ENCODE peak calls at places on chromosomes 3 and 15, in six cellular contexts. One of them, this sample, is unnamed.

GRCh38 chr3:88991496-88991895 is 115.9 kb upstream of the EPHA3 start:
- DNase-seq in cardiac fibroblast: no peak
- DNase-seq in esophagus squamous epithelium: no peak
- DNase-seq in uterus: no peak
- DNase-seq in stimulated activated CD4-positive, alpha-beta T cell treated with anti-CD3 and anti-CD28 coated beads, Interleukin-2, amount 100 ng/mL, for 24 hours: no peak
- DNase-seq in memory B cell: no peak
- DNase-seq in this sample: no peak

GRCh38 chr3:71189480-71189879 is 394.0 kb downstream of the FOXP1 start:
- DNase-seq in stimulated activated CD4-positive, alpha-beta T cell treated with anti-CD3 and anti-CD28 coated beads, Interleukin-2, amount 100 ng/mL, for 24 hours: no peak
- DNase-seq in memory B cell: no peak
- DNase-seq in uterus: no peak
- DNase-seq in cardiac fibroblast: no peak
- DNase-seq in esophagus squamous epithelium: no peak
- DNase-seq in this sample: no peak

GRCh38 chr15:22950211-22950990 is 29.8 kb downstream of the CYFIP1 start:
- DNase-seq in uterus: no peak
- DNase-seq in stimulated activated CD4-positive, alpha-beta T cell treated with anti-CD3 and anti-CD28 coated beads, Interleukin-2, amount 100 ng/mL, for 24 hours: no peak
- DNase-seq in memory B cell: no peak
- DNase-seq in cardiac fibroblast: no peak
- DNase-seq in esophagus squamous epithelium: no peak
- DNase-seq in this sample: no peak

GRCh38 chr3:32460031-32460749 is 42.5 kb downstream of the CMTM6 start:
- DNase-seq in memory B cell: peak
- DNase-seq in esophagus squamous epithelium: no peak
- DNase-seq in cardiac fibroblast: peak
- DNase-seq in uterus: no peak
- DNase-seq in stimulated activated CD4-positive, alpha-beta T cell treated with anti-CD3 and anti-CD28 coated beads, Interleukin-2, amount 100 ng/mL, for 24 hours: peak
- DNase-seq in this sample: no peak

GRCh38 chr15:51649659-51650521 is 27.3 kb upstream of the DMXL2 start:
- DNase-seq in memory B cell: peak
- DNase-seq in esophagus squamous epithelium: no peak
- DNase-seq in cardiac fibroblast: peak
- DNase-seq in uterus: peak
- DNase-seq in stimulated activated CD4-positive, alpha-beta T cell treated with anti-CD3 and anti-CD28 coated beads, Interleukin-2, amount 100 ng/mL, for 24 hours: no peak
- DNase-seq in this sample: no peak

GRCh38 chr3:136109499-136109898 is 86.6 kb downstream of the MSL2 start:
- DNase-seq in memory B cell: no peak
- DNase-seq in uterus: no peak
- DNase-seq in esophagus squamous epithelium: no peak
- DNase-seq in cardiac fibroblast: no peak
- DNase-seq in stimulated activated CD4-positive, alpha-beta T cell treated with anti-CD3 and anti-CD28 coated beads, Interleukin-2, amount 100 ng/mL, for 24 hours: no peak
- DNase-seq in this sample: no peak

GRCh38 chr3:126056681-126057546 is 27.0 kb downstream of the SLC41A3 start:
- DNase-seq in stimulated activated CD4-positive, alpha-beta T cell treated with anti-CD3 and anti-CD28 coated beads, Interleukin-2, amount 100 ng/mL, for 24 hours: no peak
- DNase-seq in cardiac fibroblast: peak
- DNase-seq in esophagus squamous epithelium: no peak
- DNase-seq in memory B cell: no peak
- DNase-seq in uterus: no peak
- DNase-seq in this sample: no peak

GRCh38 chr3:39271363-39271762 is 8.5 kb downstream of the CX3CR1 start:
- DNase-seq in memory B cell: no peak
- DNase-seq in uterus: no peak
- DNase-seq in stimulated activated CD4-positive, alpha-beta T cell treated with anti-CD3 and anti-CD28 coated beads, Interleukin-2, amount 100 ng/mL, for 24 hours: no peak
- DNase-seq in esophagus squamous epithelium: no peak
- DNase-seq in cardiac fibroblast: no peak
- DNase-seq in this sample: no peak

GRCh38 chr15:57090460-57090859 is 172.0 kb downstream of the TCF12 start:
- DNase-seq in memory B cell: no peak
- DNase-seq in esophagus squamous epithelium: no peak
- DNase-seq in uterus: no peak
- DNase-seq in stimulated activated CD4-positive, alpha-beta T cell treated with anti-CD3 and anti-CD28 coated beads, Interleukin-2, amount 100 ng/mL, for 24 hours: no peak
- DNase-seq in cardiac fibroblast: no peak
- DNase-seq in this sample: no peak